ENCODE peak calls at places on chromosomes 16 and 17, in nine cellular contexts. N, C, K, A, P, Y, Z, G and B are unnamed samples.

GRCh38 chr16:23282508-23282907 is 19.6 kb upstream of the SCNN1B start:
- DNase-seq in N (no peak), C (no peak), K (no peak), A (no peak), P (no peak), Y (no peak), Z (no peak), G (no peak), B (no peak)

GRCh38 chr17:29032798-29033197 is 10.1 kb upstream of the PIPOX start:
- DNase-seq in N (no peak), C (no peak), K (no peak), A (no peak), P (no peak), Y (no peak), Z (no peak), G (no peak), B (no peak)

GRCh38 chr16:25553711-25554436 is 137.9 kb upstream of the HS3ST4 start:
- DNase-seq in N (no peak), C (no peak), K (no peak), A (no peak), P (no peak), Y (no peak), Z (no peak), G (no peak), B (no peak)

GRCh38 chr17:48055531-48056245 is 7.5 kb downstream of the NFE2L1 start:
- DNase-seq in N (peak; percentile 60), C (no peak), K (no peak), A (no peak), P (no peak), Y (no peak), Z (no peak), G (no peak), B (no peak)

GRCh38 chr17:38457577-38458371 is 29.5 kb downstream of the ARHGAP23 start:
- DNase-seq in N (no peak), C (no peak), K (no peak), A (no peak), P (no peak), Y (no peak), Z (no peak), G (no peak), B (no peak)

GRCh38 chr17:17119533-17119932 is 77.3 kb downstream of the MPRIP start:
- DNase-seq in N (peak; percentile 30), C (no peak), K (no peak), A (peak; percentile 54), P (no peak), Y (peak; percentile 52), Z (no peak), G (peak; percentile 74), B (no peak)

GRCh38 chr17:81118308-81119221 is 46.7 kb upstream of the PVALEF start:
- DNase-seq in N (no peak), C (no peak), K (no peak), A (no peak), P (no peak), Y (no peak), Z (no peak), G (no peak), B (no peak)

GRCh38 chr17:6005939-6006338 is 64.2 kb upstream of the WSCD1 start:
- DNase-seq in N (no peak), C (no peak), K (no peak), A (no peak), P (no peak), Y (no peak), Z (no peak), G (no peak), B (no peak)

GRCh38 chr17:37885136-37885535 is 39.1 kb upstream of the TBC1D3K start:
- DNase-seq in N (no peak), C (no peak), K (no peak), A (no peak), P (no peak), Y (no peak), Z (no peak), G (no peak), B (no peak)

GRCh38 chr17:51164911-51165679 is 1.1 kb upstream of the NME2 start:
- DNase-seq in N (no peak), C (no peak), K (no peak), A (no peak), P (no peak), Y (no peak), Z (no peak), G (no peak), B (no peak)

GRCh38 chr17:28751600-28752366 is 8.0 kb downstream of the TRAF4 start:
- DNase-seq in N (no peak), C (no peak), K (no peak), A (peak; percentile 23), P (no peak), Y (no peak), Z (no peak), G (no peak), B (no peak)

GRCh38 chr17:12062249-12062648 is 41.6 kb downstream of the MAP2K4 start:
- DNase-seq in N (no peak), C (no peak), K (no peak), A (no peak), P (no peak), Y (no peak), Z (no peak), G (no peak), B (no peak)

GRCh38 chr16:30030011-30030685 is 923 bp downstream of the TLCD3B start:
- DNase-seq in N (no peak), C (no peak), K (no peak), A (no peak), P (no peak), Y (no peak), Z (no peak), G (no peak), B (no peak)

GRCh38 chr16:24070851-24071250 is 185.3 kb upstream of the CACNG3 start:
- DNase-seq in N (no peak), C (no peak), K (peak; percentile 6), A (no peak), P (peak; percentile 23), Y (peak; percentile 4), Z (no peak), G (no peak), B (no peak)

GRCh38 chr16:68368602-68368944 is 57.8 kb downstream of the PRMT7 start:
- DNase-seq in N (no peak), C (no peak), K (no peak), A (no peak), P (no peak), Y (no peak), Z (no peak), G (no peak), B (no peak)

GRCh38 chr17:50523208-50523607 is 9.3 kb upstream of the EPN3 start:
- DNase-seq in N (no peak), C (no peak), K (no peak), A (no peak), P (no peak), Y (no peak), Z (no peak), G (no peak), B (no peak)

GRCh38 chr16:15604460-15605390 is 38.2 kb downstream of the MARF1 start:
- DNase-seq in N (no peak), C (no peak), K (no peak), A (no peak), P (no peak), Y (no peak), Z (peak; percentile 70), G (no peak), B (peak; percentile 71)

GRCh38 chr17:77312786-77313599 is 172.2 kb downstream of the SEC14L1 start:
- DNase-seq in N (peak; percentile 67), C (no peak), K (peak; percentile 77), A (peak; percentile 72), P (no peak), Y (no peak), Z (peak; percentile 54), G (no peak), B (peak; percentile 89)

GRCh38 chr17:77312061-77312684 is 171.4 kb downstream of the SEC14L1 start:
- DNase-seq in N (no peak), C (no peak), K (no peak), A (peak; percentile 38), P (no peak), Y (no peak), Z (no peak), G (no peak), B (peak; percentile 55)

GRCh38 chr17:77311371-77311981 is 170.7 kb downstream of the SEC14L1 start:
- DNase-seq in N (no peak), C (no peak), K (no peak), A (peak; percentile 46), P (no peak), Y (no peak), Z (no peak), G (no peak), B (peak; percentile 42)

GRCh38 chr17:77308768-77309726 is 168.3 kb downstream of the SEC14L1 start:
- DNase-seq in N (no peak), C (no peak), K (peak; percentile 82), A (no peak), P (no peak), Y (no peak), Z (peak; percentile 68), G (no peak), B (no peak)

GRCh38 chr17:77310336-77310735 is 169.6 kb downstream of the SEC14L1 start:
- DNase-seq in N (no peak), C (no peak), K (no peak), A (no peak), P (no peak), Y (no peak), Z (no peak), G (no peak), B (no peak)
- H3K27ac ChIP-seq in N (no peak overlapping the region), C (no peak overlapping the region), K (no peak overlapping the region), A (no peak overlapping the region), P (no peak overlapping the region), Y (no peak overlapping the region), Z (no peak overlapping the region), G (no peak overlapping the region), B (no peak overlapping the region)

DNA sequence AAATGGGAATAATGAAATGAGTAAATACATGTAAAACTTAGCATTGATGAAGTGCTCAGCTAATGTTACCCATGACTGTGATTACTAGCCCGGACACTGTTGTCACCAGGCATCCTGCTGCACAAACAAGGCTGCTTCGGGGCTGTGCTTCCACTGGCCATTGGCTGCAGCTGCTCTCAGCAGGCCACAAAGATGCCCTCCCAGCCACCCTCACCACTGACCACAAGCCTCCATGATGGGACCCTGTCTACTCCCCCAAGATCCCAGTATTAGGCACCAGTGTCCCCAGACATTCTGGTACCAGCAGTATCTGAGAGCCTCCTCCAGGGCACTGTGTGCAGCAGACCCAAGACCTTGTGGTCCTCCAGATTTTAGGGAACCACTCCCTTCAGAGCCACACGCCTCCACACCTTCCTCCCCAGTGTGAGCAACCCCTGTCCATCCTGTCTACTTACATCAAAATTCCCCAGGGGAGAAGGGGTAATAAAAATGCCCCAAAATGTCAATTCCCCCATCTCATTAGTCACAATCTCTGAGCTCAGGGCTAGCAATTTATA is 19.7 kb upstream of the NUP93 start:
- DNase-seq in N (no peak), C (no peak), K (no peak), A (no peak), P (no peak), Y (no peak), Z (no peak), G (no peak), B (no peak)
- H3K27me3 ChIP-seq in N (peaks cover 10% of the 10 kb centered on the region), C (no peaks in the 10 kb centered on the region), K (no peaks in the 10 kb centered on the region), A (no peaks in the 10 kb centered on the region), P (no peaks in the 10 kb centered on the region), Y (no peaks in the 10 kb centered on the region), Z (no peaks in the 10 kb centered on the region), G (no peaks in the 10 kb centered on the region), B (no peaks in the 10 kb centered on the region)

GRCh38 chr17:58412910-58413630 is 4.3 kb downstream of the RNF43 start:
- DNase-seq in N (no peak), C (no peak), K (no peak), A (no peak), P (no peak), Y (no peak), Z (no peak), G (no peak), B (no peak)
- H3K27ac ChIP-seq in N (no peak overlapping the region), C (no peak overlapping the region), K (no peak overlapping the region), A (no peak overlapping the region), P (no peak overlapping the region), Y (no peak overlapping the region), Z (no peak overlapping the region), G (no peak overlapping the region), B (peak overlapping the region; percentile 2)

GRCh38 chr16:86568677-86569623 is 2.3 kb downstream of the FOXC2 start:
- DNase-seq in N (no peak), C (no peak), K (no peak), A (no peak), P (no peak), Y (no peak), Z (no peak), G (no peak), B (no peak)
- H3K27me3 ChIP-seq in N (no peaks in the 10 kb centered on the region), C (peaks cover 40% of the 10 kb centered on the region), K (no peaks in the 10 kb centered on the region), A (peaks cover 99% of the 10 kb centered on the region), P (peaks cover 76% of the 10 kb centered on the region), Y (peaks cover 21% of the 10 kb centered on the region), Z (peaks cover 96% of the 10 kb centered on the region), G (peaks cover 34% of the 10 kb centered on the region), B (peaks cover 28% of the 10 kb centered on the region)